ENCODE peak calls at places on chromosomes 1 and 21, in eight cellular contexts. S is heart right ventricle, Q is sigmoid colon, E is IMR-90, O is NT2/D1, C is hepatocyte, V is stomach, W is heart left ventricle. U is an unnamed sample.
A peak's percentile ranks its signal among the peaks of the same experiment; 100 is the strongest.

GRCh38 chr1:53582211-53583020 is 123.2 kb downstream of the DMRTB1 start:
- DNase-seq in S (no peak), Q (peak; percentile 40), E (no peak), O (no peak), C (no peak), V (no peak), W (no peak), U (peak; percentile 45)

GRCh38 chr1:3139451-3139852 is 70.4 kb downstream of the PRDM16 start:
- DNase-seq in S (no peak), Q (no peak), E (no peak), O (no peak), C (no peak), V (no peak), W (no peak), U (no peak)

GRCh38 chr1:200775850-200776249 is 37.2 kb downstream of the CAMSAP2 start:
- DNase-seq in S (no peak), Q (no peak), E (no peak), O (no peak), C (no peak), V (no peak), W (no peak), U (no peak)

GRCh38 chr1:242425232-242425631 is 99.3 kb downstream of the PLD5 start:
- DNase-seq in S (no peak), Q (no peak), E (no peak), O (no peak), C (no peak), V (no peak), W (no peak), U (no peak)

GRCh38 chr1:161098161-161099068 is at the start of gene KLHDC9:
- DNase-seq in S (peak; percentile 70), Q (peak; percentile 90), E (peak; percentile 54), O (peak; percentile 98), C (peak; percentile 90), V (peak; percentile 85), W (peak; percentile 81), U (peak; percentile 88)

GRCh38 chr1:86825294-86825693 is 88.6 kb downstream of the SELENOF start:
- DNase-seq in S (no peak), Q (no peak), E (peak; percentile 38), O (no peak), C (no peak), V (no peak), W (no peak), U (no peak)

GRCh38 chr21:15140321-15141019 is 75.7 kb upstream of the NRIP1 start:
- DNase-seq in S (no peak), Q (no peak), E (no peak), O (no peak), C (peak; percentile 85), V (peak; percentile 86), W (no peak), U (peak; percentile 82)

GRCh38 chr1:150887018-150887417 is at the start of gene CTXND2:
- DNase-seq in S (no peak), Q (no peak), E (peak; percentile 68), O (no peak), C (no peak), V (no peak), W (no peak), U (no peak)

GRCh38 chr1:240284656-240285427 is 193.2 kb downstream of the FMN2 start:
- DNase-seq in S (no peak), Q (no peak), E (no peak), O (no peak), C (no peak), V (no peak), W (no peak), U (no peak)

GRCh38 chr1:23574265-23574754 is 15.0 kb upstream of the ID3 start:
- DNase-seq in S (no peak), Q (no peak), E (no peak), O (no peak), C (no peak), V (no peak), W (no peak), U (no peak)

GRCh38 chr1:49765034-49765433 is 258.7 kb downstream of the AGBL4 start:
- DNase-seq in S (no peak), Q (no peak), E (no peak), O (peak; percentile 38), C (no peak), V (no peak), W (no peak), U (peak; percentile 63)

GRCh38 chr21:45506836-45507522 is 35.3 kb downstream of the SLC19A1 start:
- DNase-seq in S (peak; percentile 9), Q (peak; percentile 51), E (no peak), O (no peak), C (no peak), V (no peak), W (no peak), U (peak; percentile 66)

GRCh38 chr1:60903591-60903990 is 178.8 kb upstream of the NFIA start:
- DNase-seq in S (peak; percentile 67), Q (peak; percentile 80), E (no peak), O (no peak), C (peak; percentile 37), V (no peak), W (peak; percentile 65), U (peak; percentile 48)

GRCh38 chr1:49364676-49365075 is 588.0 kb upstream of the BEND5 start:
- DNase-seq in S (no peak), Q (no peak), E (no peak), O (no peak), C (no peak), V (no peak), W (no peak), U (no peak)

GRCh38 chr1:158016651-158017335 is 23.3 kb downstream of the KIRREL1 start:
- DNase-seq in S (no peak), Q (no peak), E (no peak), O (no peak), C (no peak), V (no peak), W (no peak), U (no peak)

GRCh38 chr1:158017800-158018595 is 24.6 kb downstream of the KIRREL1 start:
- DNase-seq in S (no peak), Q (no peak), E (no peak), O (no peak), C (no peak), V (no peak), W (no peak), U (no peak)

GRCh38 chr1:158020877-158021630 is 27.6 kb downstream of the KIRREL1 start:
- DNase-seq in S (no peak), Q (no peak), E (no peak), O (no peak), C (no peak), V (no peak), W (no peak), U (no peak)

GRCh38 chr1:158021721-158022120 is 28.3 kb downstream of the KIRREL1 start:
- DNase-seq in S (no peak), Q (no peak), E (no peak), O (no peak), C (no peak), V (no peak), W (no peak), U (no peak)

DNA sequence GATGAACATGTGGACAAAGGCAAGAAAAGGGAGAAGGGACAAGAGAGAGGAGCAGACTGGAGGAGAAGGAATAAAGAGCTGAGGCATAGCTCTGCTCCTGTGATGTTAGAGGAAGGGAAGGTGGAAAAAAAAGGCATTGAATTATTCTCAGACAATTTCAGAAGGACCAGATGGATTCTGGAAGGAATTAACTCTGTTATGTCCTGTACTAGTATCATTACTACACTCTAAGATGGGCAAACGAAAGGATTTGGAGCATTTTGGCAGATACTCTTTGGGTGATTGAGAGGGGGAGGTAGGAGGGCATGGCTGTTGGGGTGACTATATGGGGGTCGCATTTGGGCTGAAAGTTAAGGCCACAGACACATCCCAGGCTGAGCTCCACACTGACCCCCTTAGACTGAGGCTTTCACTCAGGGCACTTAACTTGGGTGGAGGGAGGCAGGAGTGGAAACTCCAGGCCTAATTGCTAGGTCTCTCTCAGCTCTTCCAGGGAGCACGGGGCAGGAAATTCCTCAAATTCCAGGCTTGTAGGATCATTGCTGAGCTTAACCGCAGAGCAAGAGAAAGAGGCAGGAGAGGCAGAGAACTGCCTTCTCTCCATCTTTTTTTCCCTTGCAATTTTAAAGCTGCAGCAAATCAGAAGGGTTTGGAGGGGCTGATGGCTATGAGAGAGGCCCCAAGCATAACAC is 25.9 kb downstream of the KIRREL1 start:
- DNase-seq in S (no peak), Q (peak; percentile 86), E (peak; percentile 94), O (peak; percentile 97), C (peak; percentile 80), V (no peak), W (peak; percentile 76), U (no peak)
- H3K4me1 ChIP-seq in S (peaks cover 89% of the 10 kb centered on the region), Q (peaks cover 96% of the 10 kb centered on the region), E (peaks cover 53% of the 10 kb centered on the region), O (peaks cover 15% of the 10 kb centered on the region), C (peaks cover 52% of the 10 kb centered on the region), V (peaks cover 82% of the 10 kb centered on the region), W (peaks cover 72% of the 10 kb centered on the region), U (peaks cover 9% of the 10 kb centered on the region)

DNA sequence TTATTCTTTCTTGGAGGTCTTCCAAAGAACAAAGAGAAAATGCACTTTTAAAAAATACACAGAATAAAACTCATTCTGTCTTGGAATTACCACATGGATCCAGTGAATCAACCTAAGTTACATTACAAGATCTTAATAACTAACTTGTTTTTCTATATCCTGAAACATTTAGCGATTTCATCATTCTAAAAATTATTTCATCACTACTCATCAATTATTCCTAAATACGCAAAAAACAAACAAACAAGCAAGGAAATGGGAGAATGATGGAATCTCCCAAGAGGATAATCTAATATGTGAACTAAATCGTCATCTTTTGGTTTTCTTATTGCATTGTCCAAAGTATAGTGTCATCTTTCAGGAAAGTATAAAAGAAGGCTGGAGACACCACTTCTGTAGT is 38.5 kb upstream of the GNG4 start:
- DNase-seq in S (no peak), Q (no peak), E (no peak), O (no peak), C (no peak), V (no peak), W (no peak), U (no peak)
- H3K36me3 ChIP-seq in S (peaks cover 26% of the 10 kb centered on the region), Q (peaks cover 26% of the 10 kb centered on the region), E (peaks cover 3% of the 10 kb centered on the region), O (no peaks in the 10 kb centered on the region), C (no peaks in the 10 kb centered on the region), V (peaks cover 93% of the 10 kb centered on the region), W (peaks cover 87% of the 10 kb centered on the region), U (no peaks in the 10 kb centered on the region)

GRCh38 chr1:26283871-26284596 is 4.1 kb downstream of the SH3BGRL3 start:
- DNase-seq in S (no peak), Q (no peak), E (no peak), O (no peak), C (no peak), V (no peak), W (no peak), U (no peak)

GRCh38 chr1:26281091-26281958 is 1.4 kb downstream of the SH3BGRL3 start:
- DNase-seq in S (no peak), Q (no peak), E (no peak), O (no peak), C (no peak), V (no peak), W (no peak), U (no peak)

GRCh38 chr1:26283226-26283853 is 3.5 kb downstream of the SH3BGRL3 start:
- DNase-seq in S (no peak), Q (no peak), E (no peak), O (no peak), C (no peak), V (no peak), W (no peak), U (no peak)

GRCh38 chr1:26281971-26282693 is 2.2 kb downstream of the SH3BGRL3 start:
- DNase-seq in S (no peak), Q (no peak), E (peak; percentile 70), O (peak; percentile 63), C (peak; percentile 63), V (no peak), W (no peak), U (no peak)

GRCh38 chr1:26282694-26283019 is 2.8 kb downstream of the SH3BGRL3 start:
- DNase-seq in S (no peak), Q (no peak), E (no peak), O (no peak), C (no peak), V (no peak), W (no peak), U (no peak)
- H3K4me1 ChIP-seq in S (peaks cover 99% of the 10 kb centered on the region), Q (peaks cover 60% of the 10 kb centered on the region), E (peaks cover 54% of the 10 kb centered on the region), O (peaks cover 39% of the 10 kb centered on the region), C (peaks cover 42% of the 10 kb centered on the region), V (peaks cover 92% of the 10 kb centered on the region), W (peaks cover 60% of the 10 kb centered on the region), U (peaks cover 16% of the 10 kb centered on the region)

GRCh38 chr1:45007311-45007710 is 3.8 kb downstream of the HECTD3 start:
- DNase-seq in S (no peak), Q (no peak), E (no peak), O (no peak), C (no peak), V (no peak), W (no peak), U (no peak)
- H3K36me3 ChIP-seq in S (peaks cover 65% of the 10 kb centered on the region), Q (peaks cover 68% of the 10 kb centered on the region), E (peaks cover 66% of the 10 kb centered on the region), O (peaks cover 78% of the 10 kb centered on the region), C (no peaks in the 10 kb centered on the region), V (peaks cover 74% of the 10 kb centered on the region), W (peaks cover 72% of the 10 kb centered on the region), U (peaks cover 62% of the 10 kb centered on the region)

U was measured in pancreas.